ENCODE peak calls at places on chromosome 2, in ten cellular contexts. B, F, D, V, G, S, Z, W, C and U are unnamed samples.

GRCh38 chr2:160140471-160140870 is 59.6 kb downstream of the ITGB6 start:
- DNase-seq in B (no peak), F (peak; percentile 41), D (no peak), V (no peak), G (no peak), S (no peak), Z (no peak), W (no peak), C (peak; percentile 21), U (no peak)

GRCh38 chr2:222769446-222769845 is 91.4 kb upstream of the ACSL3 start:
- DNase-seq in B (no peak), F (no peak), D (no peak), V (no peak), G (no peak), S (no peak), Z (no peak), W (no peak), C (no peak), U (no peak)

GRCh38 chr2:232976176-232976575 is 36.9 kb downstream of the NGEF start:
- DNase-seq in B (no peak), F (no peak), D (no peak), V (no peak), G (peak; percentile 26), S (no peak), Z (no peak), W (no peak), C (no peak), U (no peak)

GRCh38 chr2:199457147-199458016 is at the start of gene SATB2:
- DNase-seq in B (no peak), F (peak; percentile 90), D (no peak), V (peak; percentile 21), G (peak; percentile 84), S (peak; percentile 78), Z (no peak), W (peak; percentile 67), C (peak; percentile 78), U (peak; percentile 42)

GRCh38 chr2:156339110-156339847 is 6.8 kb upstream of the NR4A2 start:
- DNase-seq in B (peak; percentile 50), F (no peak), D (no peak), V (no peak), G (no peak), S (peak; percentile 26), Z (no peak), W (no peak), C (no peak), U (no peak)

GRCh38 chr2:215364157-215365155 is 52.6 kb downstream of the ATIC start:
- DNase-seq in B (no peak), F (peak; percentile 43), D (no peak), V (no peak), G (no peak), S (peak; percentile 37), Z (no peak), W (no peak), C (peak; percentile 17), U (no peak)

GRCh38 chr2:46988733-46989481 is 73.3 kb upstream of the MCFD2 start:
- DNase-seq in B (peak; percentile 35), F (no peak), D (peak; percentile 63), V (no peak), G (no peak), S (no peak), Z (no peak), W (peak; percentile 83), C (no peak), U (no peak)

GRCh38 chr2:174300114-174300513 is 34.6 kb upstream of the SP9 start:
- DNase-seq in B (no peak), F (peak; percentile 33), D (no peak), V (no peak), G (no peak), S (no peak), Z (no peak), W (no peak), C (peak; percentile 11), U (no peak)

DNA sequence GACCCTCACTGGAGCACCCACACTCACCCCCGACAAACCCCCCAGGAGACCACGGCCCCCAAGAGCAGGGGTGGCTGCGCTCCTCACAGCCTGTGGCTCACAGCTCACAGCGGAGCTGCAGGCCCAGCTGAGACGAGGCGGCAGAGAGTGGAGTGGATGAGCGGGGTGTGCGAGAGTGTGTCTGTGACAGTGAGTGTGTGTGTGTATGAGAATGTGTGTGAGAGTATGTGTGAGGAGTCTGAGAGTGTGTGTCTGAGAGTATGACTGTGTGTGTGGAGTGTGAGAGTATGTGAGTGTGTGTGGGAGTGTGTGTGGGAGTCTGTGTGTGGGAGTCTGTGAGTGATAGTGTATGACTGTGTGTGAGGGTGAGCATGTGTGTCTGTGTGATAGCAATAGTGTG is 55.3 kb upstream of the ID2 start:
- DNase-seq in B (no peak), F (no peak), D (no peak), V (no peak), G (no peak), S (no peak), Z (no peak), W (no peak), C (no peak), U (no peak)
- H3K4me1 ChIP-seq in B (peaks cover 11% of the 10 kb centered on the region), F (no peaks in the 10 kb centered on the region), D (no peaks in the 10 kb centered on the region), V (no peaks in the 10 kb centered on the region), G (no peaks in the 10 kb centered on the region), S (peaks cover 6% of the 10 kb centered on the region), Z (no peaks in the 10 kb centered on the region), W (no peaks in the 10 kb centered on the region), C (peaks cover 4% of the 10 kb centered on the region), U (no peaks in the 10 kb centered on the region)

GRCh38 chr2:67399831-67400489 is 2.8 kb downstream of the ETAA1 start:
- DNase-seq in B (no peak), F (peak; percentile 57), D (no peak), V (no peak), G (no peak), S (peak; percentile 54), Z (no peak), W (no peak), C (peak; percentile 70), U (no peak)

GRCh38 chr2:67397143-67397986 is at the start of gene ETAA1:
- DNase-seq in B (peak; percentile 93), F (peak; percentile 98), D (peak; percentile 97), V (peak; percentile 92), G (peak; percentile 96), S (peak; percentile 96), Z (peak; percentile 56), W (peak; percentile 97), C (peak; percentile 90), U (peak; percentile 94)

GRCh38 chr2:67399144-67399543 is 2.0 kb downstream of the ETAA1 start:
- DNase-seq in B (no peak), F (no peak), D (no peak), V (no peak), G (no peak), S (no peak), Z (no peak), W (no peak), C (no peak), U (no peak)

DNA sequence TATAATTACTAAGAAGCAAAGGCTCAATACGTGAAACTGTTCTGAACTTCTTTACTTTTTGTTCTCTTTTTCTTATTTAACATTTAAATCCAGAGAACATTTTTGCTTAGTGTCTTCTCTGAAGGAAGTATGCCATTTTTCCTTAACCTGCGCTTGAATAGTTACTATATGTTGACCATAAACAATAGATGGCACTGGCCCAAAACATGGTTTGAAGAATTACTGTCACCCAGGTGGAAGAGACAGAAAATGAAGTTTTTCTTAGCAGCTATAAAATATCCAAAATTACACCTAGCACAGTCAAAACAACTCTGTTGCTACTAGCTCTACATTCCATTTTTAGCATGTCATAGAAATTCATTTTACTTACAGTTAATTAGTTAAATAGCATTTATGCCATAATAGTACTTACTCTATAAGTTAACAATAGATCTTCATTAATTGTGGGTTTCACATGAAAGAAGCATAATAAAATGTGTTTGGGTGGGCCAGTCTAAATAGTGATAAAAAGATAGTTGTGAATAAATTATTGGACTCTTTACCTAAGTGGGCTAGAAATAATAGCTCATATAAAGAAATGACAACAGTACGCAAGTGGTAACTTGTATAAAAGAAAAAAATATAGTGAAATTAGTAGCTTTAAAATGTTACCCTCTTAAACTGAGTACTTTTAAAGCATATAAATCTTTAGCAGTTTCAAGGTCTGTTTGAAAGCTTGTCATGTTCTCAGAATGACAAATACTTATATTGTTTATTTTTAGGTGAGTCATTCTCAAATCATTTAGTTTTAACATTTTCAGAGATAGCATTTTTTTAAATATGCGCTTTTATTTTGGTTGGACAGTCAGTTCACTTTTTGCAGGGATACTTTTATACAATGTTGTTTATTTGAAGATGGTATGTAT is 3.7 kb downstream of the ETAA1 start:
- DNase-seq in B (no peak), F (peak; percentile 41), D (no peak), V (no peak), G (no peak), S (no peak), Z (no peak), W (no peak), C (peak; percentile 71), U (no peak)
- H3K4me3 ChIP-seq in B (no peak overlapping the region), F (peak overlapping the region; percentile 17), D (no peak overlapping the region), V (no peak overlapping the region), G (no peak overlapping the region), S (no peak overlapping the region), Z (no peak overlapping the region), W (no peak overlapping the region), C (no peak overlapping the region), U (no peak overlapping the region)

GRCh38 chr2:101930019-101930418 is 61.7 kb upstream of the IL1R2 start:
- DNase-seq in B (no peak), F (no peak), D (no peak), V (no peak), G (no peak), S (no peak), Z (no peak), W (no peak), C (no peak), U (no peak)

GRCh38 chr2:101930847-101931246 is 60.9 kb upstream of the IL1R2 start:
- DNase-seq in B (no peak), F (no peak), D (no peak), V (no peak), G (no peak), S (no peak), Z (no peak), W (no peak), C (no peak), U (no peak)

DNA sequence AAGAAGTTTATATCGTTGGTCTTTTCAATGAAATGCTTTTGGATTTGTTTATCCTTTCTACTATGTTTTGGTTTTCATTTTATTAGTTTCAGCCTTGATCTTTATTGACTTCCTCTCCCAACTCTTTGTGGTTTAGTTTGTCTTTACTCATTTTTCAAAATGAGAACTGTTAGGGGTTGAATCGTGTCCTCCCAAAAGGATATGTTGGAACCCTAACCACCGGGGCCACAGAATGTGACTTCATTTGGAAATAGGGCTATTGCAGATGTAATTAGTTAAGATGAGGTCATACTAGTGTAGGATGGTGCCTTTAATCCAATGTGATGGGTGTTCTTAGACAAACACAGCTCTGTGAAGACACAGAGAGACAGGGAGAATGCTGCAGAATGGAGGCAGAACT is 60.4 kb upstream of the IL1R2 start:
- DNase-seq in B (no peak), F (no peak), D (no peak), V (no peak), G (no peak), S (no peak), Z (no peak), W (no peak), C (no peak), U (no peak)
- H3K4me1 ChIP-seq in B (no peaks in the 10 kb centered on the region), F (no peaks in the 10 kb centered on the region), D (no peaks in the 10 kb centered on the region), V (no peaks in the 10 kb centered on the region), G (no peaks in the 10 kb centered on the region), S (no peaks in the 10 kb centered on the region), Z (no peaks in the 10 kb centered on the region), W (no peaks in the 10 kb centered on the region), C (no peaks in the 10 kb centered on the region), U (no peaks in the 10 kb centered on the region)

DNA sequence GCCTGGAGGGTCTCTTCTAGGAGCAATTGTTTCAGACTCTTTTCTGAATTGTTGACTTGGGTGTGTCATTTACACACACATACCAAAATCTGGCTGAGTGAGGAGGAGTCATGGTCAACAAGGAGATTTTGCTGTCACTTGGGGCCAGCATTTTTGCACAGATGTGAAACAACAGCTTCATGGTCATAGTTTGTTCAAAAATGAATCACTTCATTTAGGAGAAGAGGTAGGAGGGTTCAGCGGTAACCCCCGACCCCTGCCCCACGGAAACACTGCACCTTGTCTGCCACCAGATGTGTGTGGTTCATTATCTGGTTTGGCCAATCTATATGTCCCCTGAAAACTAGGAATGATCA is 42.2 kb downstream of the LBH start:
- DNase-seq in B (no peak), F (no peak), D (no peak), V (no peak), G (no peak), S (no peak), Z (no peak), W (no peak), C (no peak), U (no peak)
- H3K4me3 ChIP-seq in B (no peak overlapping the region), F (no peak overlapping the region), D (no peak overlapping the region), V (no peak overlapping the region), G (no peak overlapping the region), S (no peak overlapping the region), Z (no peak overlapping the region), W (no peak overlapping the region), C (no peak overlapping the region), U (no peak overlapping the region)